ENCODE peak calls at places on chromosome 7, in seven cellular contexts. N is left ventricle myocardium inferior; D is CD8-positive, alpha-beta T cell; M is GM23338; J is OCI-LY7; A is AG09309; C is breast epithelium. Y is an unnamed sample.

GRCh38 chr7:3200504-3200903 is 100.5 kb upstream of the SDK1 start:
- DNase-seq in N (no peak), D (peak), M (peak), J (peak), A (no peak), C (no peak), Y (peak)

GRCh38 chr7:18191329-18191728 is 163.7 kb upstream of the PRPS1L1 start:
- DNase-seq in N (no peak), D (no peak), M (no peak), J (no peak), A (no peak), C (no peak), Y (no peak)

GRCh38 chr7:15720849-15721471 is 34.5 kb upstream of the MEOX2 start:
- DNase-seq in N (no peak), D (no peak), M (peak), J (peak), A (peak), C (no peak), Y (no peak)

GRCh38 chr7:19701471-19701870 is 7.4 kb downstream of the POLR1F start:
- DNase-seq in N (no peak), D (no peak), M (no peak), J (no peak), A (no peak), C (no peak), Y (no peak)

GRCh38 chr7:106056513-106057203 is 55.5 kb downstream of the SYPL1 start:
- DNase-seq in N (peak), D (peak), M (peak), J (peak), A (peak), C (peak), Y (no peak)

GRCh38 chr7:116213361-116214155 is 3.2 kb downstream of the TES start:
- DNase-seq in N (no peak), D (no peak), M (no peak), J (no peak), A (no peak), C (peak), Y (no peak)

GRCh38 chr7:121180436-121181063 is 148.2 kb upstream of the WNT16 start:
- DNase-seq in N (no peak), D (no peak), M (no peak), J (peak), A (no peak), C (no peak), Y (no peak)

GRCh38 chr7:125876436-125876835 is 946.8 kb upstream of the POT1 start:
- DNase-seq in N (no peak), D (no peak), M (no peak), J (no peak), A (no peak), C (no peak), Y (no peak)

GRCh38 chr7:109696723-109697122 is 1127.0 kb downstream of the DNAJB9 start:
- DNase-seq in N (no peak), D (no peak), M (no peak), J (no peak), A (no peak), C (no peak), Y (no peak)

GRCh38 chr7:151233804-151234203 is 1.5 kb downstream of the CHPF2 start:
- DNase-seq in N (no peak), D (no peak), M (no peak), J (no peak), A (no peak), C (no peak), Y (no peak)

GRCh38 chr7:101691822-101692384 is 62.8 kb upstream of the MYL10 start:
- DNase-seq in N (no peak), D (no peak), M (no peak), J (no peak), A (no peak), C (no peak), Y (no peak)

GRCh38 chr7:74633451-74633921 is 24.0 kb upstream of the GTF2I start:
- DNase-seq in N (no peak), D (no peak), M (no peak), J (no peak), A (no peak), C (peak), Y (no peak)

GRCh38 chr7:100177040-100178001 is at the start of the genes GPC2 and STAG3:
- DNase-seq in N (peak), D (peak), M (peak), J (peak), A (peak), C (peak), Y (peak)

GRCh38 chr7:24717694-24718320 is 39.5 kb downstream of the GSDME start:
- DNase-seq in N (no peak), D (no peak), M (no peak), J (peak), A (no peak), C (no peak), Y (no peak)

GRCh38 chr7:11332186-11332864 is 358.7 kb downstream of the PHF14 start:
- DNase-seq in N (no peak), D (no peak), M (no peak), J (no peak), A (no peak), C (no peak), Y (no peak)

GRCh38 chr7:99038086-99038855 is 105.6 kb downstream of the SMURF1 start:
- DNase-seq in N (no peak), D (no peak), M (no peak), J (no peak), A (no peak), C (no peak), Y (no peak)

GRCh38 chr7:134910214-134910890 is 76.0 kb upstream of the AGBL3 start:
- DNase-seq in N (no peak), D (no peak), M (no peak), J (no peak), A (no peak), C (no peak), Y (no peak)

GRCh38 chr7:44265733-44266132 is 59.7 kb downstream of the CAMK2B start:
- DNase-seq in N (no peak), D (no peak), M (no peak), J (no peak), A (no peak), C (no peak), Y (no peak)

GRCh38 chr7:15647309-15647708 is 39.2 kb downstream of the MEOX2 start:
- DNase-seq in N (no peak), D (no peak), M (no peak), J (no peak), A (no peak), C (no peak), Y (no peak)

GRCh38 chr7:83040454-83040853 is 122.2 kb downstream of the PCLO start:
- DNase-seq in N (no peak), D (no peak), M (peak), J (no peak), A (no peak), C (no peak), Y (no peak)

GRCh38 chr7:151082151-151083070 is 882 bp downstream of the TMUB1 start:
- DNase-seq in N (no peak), D (no peak), M (no peak), J (no peak), A (no peak), C (no peak), Y (peak)

GRCh38 chr7:34675749-34676374 is 17.8 kb downstream of the NPSR1 start:
- DNase-seq in N (no peak), D (no peak), M (peak), J (peak), A (no peak), C (no peak), Y (no peak)

GRCh38 chr7:150983893-150984368 is 5.8 kb upstream of the KCNH2 start:
- DNase-seq in N (no peak), D (peak), M (peak), J (peak), A (no peak), C (no peak), Y (no peak)

GRCh38 chr7:17234398-17235021 is 63.9 kb upstream of the AHR start:
- DNase-seq in N (no peak), D (peak), M (peak), J (no peak), A (peak), C (peak), Y (no peak)

GRCh38 chr7:101817930-101818698 is 688 bp downstream of the CUX1 start:
- DNase-seq in N (no peak), D (no peak), M (no peak), J (no peak), A (no peak), C (no peak), Y (no peak)

GRCh38 chr7:134907639-134908038 is 78.7 kb upstream of the AGBL3 start:
- DNase-seq in N (no peak), D (no peak), M (no peak), J (no peak), A (no peak), C (peak), Y (no peak)

DNA sequence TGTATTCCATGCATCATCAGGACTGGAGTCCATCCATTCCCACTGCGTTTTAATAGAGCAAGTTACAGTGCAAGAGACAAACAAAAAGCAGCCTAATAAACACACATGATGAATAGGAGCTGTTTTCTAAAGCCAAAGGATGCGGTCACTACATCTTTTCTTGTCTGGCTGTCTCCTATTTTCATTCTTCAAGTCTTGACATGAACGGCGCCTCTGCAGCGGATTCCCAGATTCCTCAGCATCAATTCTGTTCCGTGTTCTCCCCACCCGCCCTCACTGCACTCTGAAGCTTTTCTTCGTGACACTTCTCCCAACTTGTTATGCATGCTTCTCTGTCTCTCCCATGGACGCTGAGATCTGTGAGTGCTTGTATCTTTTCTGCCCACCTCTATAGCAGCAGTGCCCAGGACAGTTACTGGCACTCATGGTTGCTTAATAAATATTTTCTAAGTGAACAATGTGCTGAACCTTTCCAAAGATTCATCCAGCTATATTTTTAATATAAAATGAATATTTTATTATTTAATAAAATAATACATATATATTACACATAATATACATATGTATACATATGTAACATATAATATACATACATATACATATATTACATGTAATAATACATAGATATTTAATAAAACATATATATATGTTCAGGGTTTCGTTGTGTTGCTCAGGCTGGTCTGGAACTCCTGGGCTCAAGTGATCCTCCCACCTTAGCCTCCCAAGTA is 242.9 kb downstream of the ABCA13 start:
- DNase-seq in N (no peak), D (no peak), M (no peak), J (no peak), A (no peak), C (peak), Y (no peak)
- TF ChIP-seq CTCF in N (no peak), D (no peak), M (no peak), J (no peak), A (no peak), C (no peak), Y (no peak)

GRCh38 chr7:90453931-90454330 is 15.5 kb upstream of the PTTG1IP2 start:
- DNase-seq in N (no peak), D (no peak), M (no peak), J (no peak), A (no peak), C (no peak), Y (no peak)

GRCh38 chr7:90459888-90460287 is 9.6 kb upstream of the PTTG1IP2 start:
- DNase-seq in N (no peak), D (no peak), M (peak), J (peak), A (no peak), C (no peak), Y (no peak)

GRCh38 chr7:90453259-90453891 is 16.1 kb upstream of the PTTG1IP2 start:
- DNase-seq in N (no peak), D (no peak), M (no peak), J (no peak), A (no peak), C (no peak), Y (no peak)

GRCh38 chr7:90458104-90458503 is 11.3 kb upstream of the PTTG1IP2 start:
- DNase-seq in N (no peak), D (no peak), M (no peak), J (no peak), A (no peak), C (no peak), Y (no peak)

GRCh38 chr7:90455163-90456030 is 14.0 kb upstream of the PTTG1IP2 start:
- DNase-seq in N (no peak), D (no peak), M (peak), J (peak), A (no peak), C (no peak), Y (no peak)
- H3K4me3 ChIP-seq in N (peak), D (no peak), M (peak), J (no peak), A (peak), C (peak), Y (peak)

DNA sequence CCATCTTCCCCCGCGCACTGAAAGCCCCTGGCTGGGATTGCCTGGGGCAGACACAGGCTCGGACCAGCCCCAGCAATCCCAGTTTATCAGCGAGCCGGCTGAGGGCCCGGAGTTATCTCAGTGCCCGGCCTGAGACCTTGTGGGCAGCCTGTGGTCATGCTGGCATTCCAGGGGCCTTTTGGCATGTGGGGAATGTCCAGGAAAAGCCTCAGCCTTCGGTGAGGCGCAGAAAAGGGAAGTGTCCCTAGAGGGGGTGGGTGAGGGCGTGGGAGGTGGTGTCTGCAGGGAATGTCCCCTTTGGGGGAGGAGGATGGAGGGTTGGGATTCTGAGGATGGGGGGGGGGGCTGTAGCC is 167.9 kb upstream of the TNRC18 start:
- DNase-seq in N (no peak), D (no peak), M (peak), J (no peak), A (peak), C (peak), Y (peak)
- TF ChIP-seq CTCF in N (no peak), D (no peak), M (no peak), J (no peak), A (no peak), C (no peak), Y (no peak)

DNA sequence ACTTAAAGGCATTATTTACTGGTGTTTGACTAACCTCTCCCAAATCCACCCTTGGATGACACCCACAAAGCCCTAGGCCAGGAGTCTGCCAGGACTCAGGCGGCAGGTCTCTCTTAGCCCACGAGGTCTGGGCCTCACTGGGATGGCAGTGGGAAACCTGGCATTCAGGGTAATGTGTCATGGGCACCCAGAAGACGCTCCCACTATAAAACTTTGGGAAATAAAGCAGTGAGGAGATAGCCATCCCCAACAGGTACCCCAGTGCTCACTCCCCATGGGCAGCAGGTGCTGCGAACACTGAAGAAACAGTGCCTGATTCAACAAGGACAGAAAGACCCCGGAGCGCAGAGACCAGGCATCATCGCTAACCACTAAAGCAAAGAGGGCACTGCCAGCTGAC is 14.4 kb upstream of the PTPRN2 start:
- DNase-seq in N (no peak), D (no peak), M (no peak), J (no peak), A (no peak), C (no peak), Y (no peak)
- H3K4me3 ChIP-seq in N (no peak), D (no peak), M (no peak), J (no peak), A (no peak), C (no peak), Y (no peak)

GRCh38 chr7:25889765-25890164 is 262.2 kb upstream of the NFE2L3 start:
- DNase-seq in N (no peak), D (no peak), M (no peak), J (no peak), A (no peak), C (no peak), Y (no peak)
- TF ChIP-seq CTCF in N (no peak), D (no peak), M (no peak), J (no peak), A (no peak), C (no peak), Y (no peak)

Y was measured in RWPE2.